ENCODE peak calls at places on chromosomes 11 and 22, in eight cellular contexts. F is left ventricle myocardium inferior, X is cardiac muscle cell, I is HepG2, C is hepatocyte, G is gastrocnemius medialis, A is tibial nerve, E is heart right ventricle. Z is an unnamed sample.

GRCh38 chr11:66904055-66904454 is 47.2 kb downstream of the LRFN4 start:
- DNase-seq in F (no peak), X (no peak), I (no peak), C (peak), G (no peak), A (no peak), E (no peak), Z (peak)

GRCh38 chr11:13114566-13115465 is 105.7 kb downstream of the RASSF10 start:
- DNase-seq in F (no peak), X (peak), I (peak), C (peak), G (no peak), A (no peak), E (no peak), Z (peak)

GRCh38 chr22:17109976-17110375 is 11.2 kb downstream of the TMEM121B start:
- DNase-seq in F (no peak), X (no peak), I (no peak), C (no peak), G (no peak), A (no peak), E (no peak), Z (no peak)

GRCh38 chr11:5197538-5197937 is 2.9 kb downstream of the OR51V1 start:
- DNase-seq in F (no peak), X (no peak), I (no peak), C (no peak), G (no peak), A (no peak), E (no peak), Z (peak)

GRCh38 chr11:113728814-113729213 is 22.7 kb upstream of the TMPRSS5 start:
- DNase-seq in F (no peak), X (no peak), I (no peak), C (no peak), G (no peak), A (no peak), E (no peak), Z (no peak)

GRCh38 chr22:38927033-38927789 is 30.2 kb upstream of the APOBEC3A start:
- DNase-seq in F (peak), X (peak), I (no peak), C (peak), G (peak), A (peak), E (peak), Z (peak)

GRCh38 chr22:43109511-43109910 is 1.0 kb upstream of the BIK start:
- DNase-seq in F (no peak), X (no peak), I (no peak), C (no peak), G (no peak), A (no peak), E (no peak), Z (no peak)

GRCh38 chr22:19723990-19724827 is 870 bp downstream of the GP1BB start:
- DNase-seq in F (no peak), X (peak), I (peak), C (peak), G (no peak), A (no peak), E (peak), Z (peak)

GRCh38 chr22:46894081-46894671 is 131.7 kb downstream of the TBC1D22A start:
- DNase-seq in F (no peak), X (no peak), I (no peak), C (no peak), G (no peak), A (no peak), E (no peak), Z (no peak)

DNA sequence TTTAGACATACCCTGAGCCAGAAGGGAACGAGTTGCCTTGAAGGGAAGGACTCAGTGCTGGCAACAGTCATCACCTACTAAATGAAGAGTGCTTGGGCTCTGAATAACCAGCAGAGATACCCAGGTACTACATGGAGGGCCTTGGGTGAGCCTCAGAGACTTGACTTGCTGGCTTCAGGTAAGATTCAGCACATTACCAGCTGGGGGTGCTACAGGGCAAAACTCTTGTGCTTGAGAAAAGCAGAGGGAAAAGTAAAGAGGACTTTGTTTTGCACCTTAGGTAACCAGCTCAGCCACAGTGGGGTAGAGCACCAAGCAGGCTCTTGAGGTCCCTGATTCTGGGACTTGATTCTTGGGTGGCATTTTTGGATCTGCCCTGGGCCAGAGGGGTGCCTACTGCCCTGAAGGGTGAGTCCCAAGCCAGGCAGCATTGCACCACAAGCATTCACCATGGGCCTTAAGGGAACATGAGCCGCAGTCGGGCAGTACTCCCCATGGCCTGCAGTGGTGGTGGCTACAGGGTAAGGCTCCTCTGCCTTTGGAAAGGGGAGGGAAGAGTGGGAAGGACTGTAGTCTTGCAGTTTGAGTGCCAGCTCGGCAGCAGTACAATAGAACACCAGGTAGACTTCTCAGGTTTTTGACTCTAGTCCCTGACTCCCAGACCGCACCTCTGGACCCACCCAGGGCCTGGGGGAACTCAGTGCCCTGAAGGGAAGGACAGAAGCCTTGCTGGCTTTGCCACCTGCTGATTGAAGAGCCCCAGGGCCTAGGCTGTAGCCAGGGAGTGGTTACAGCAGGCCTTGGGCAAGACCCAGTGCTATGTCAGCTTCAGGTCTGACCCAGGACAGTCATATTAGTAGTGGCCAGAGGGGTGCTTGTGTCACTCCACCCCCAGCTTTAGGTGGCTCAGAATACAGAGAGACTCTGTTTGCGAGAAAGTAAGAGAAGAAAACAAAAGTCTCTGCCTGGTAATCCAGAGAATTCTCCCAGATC is 22.7 kb upstream of the PLEKHA7 start:
- DNase-seq in F (no peak), X (peak), I (peak), C (peak), G (no peak), A (no peak), E (no peak), Z (peak)
- TF ChIP-seq CTCF in F (no peak), X (peak), I (peak), C (peak), G (no peak), A (no peak), E (no peak), Z (peak)

DNA sequence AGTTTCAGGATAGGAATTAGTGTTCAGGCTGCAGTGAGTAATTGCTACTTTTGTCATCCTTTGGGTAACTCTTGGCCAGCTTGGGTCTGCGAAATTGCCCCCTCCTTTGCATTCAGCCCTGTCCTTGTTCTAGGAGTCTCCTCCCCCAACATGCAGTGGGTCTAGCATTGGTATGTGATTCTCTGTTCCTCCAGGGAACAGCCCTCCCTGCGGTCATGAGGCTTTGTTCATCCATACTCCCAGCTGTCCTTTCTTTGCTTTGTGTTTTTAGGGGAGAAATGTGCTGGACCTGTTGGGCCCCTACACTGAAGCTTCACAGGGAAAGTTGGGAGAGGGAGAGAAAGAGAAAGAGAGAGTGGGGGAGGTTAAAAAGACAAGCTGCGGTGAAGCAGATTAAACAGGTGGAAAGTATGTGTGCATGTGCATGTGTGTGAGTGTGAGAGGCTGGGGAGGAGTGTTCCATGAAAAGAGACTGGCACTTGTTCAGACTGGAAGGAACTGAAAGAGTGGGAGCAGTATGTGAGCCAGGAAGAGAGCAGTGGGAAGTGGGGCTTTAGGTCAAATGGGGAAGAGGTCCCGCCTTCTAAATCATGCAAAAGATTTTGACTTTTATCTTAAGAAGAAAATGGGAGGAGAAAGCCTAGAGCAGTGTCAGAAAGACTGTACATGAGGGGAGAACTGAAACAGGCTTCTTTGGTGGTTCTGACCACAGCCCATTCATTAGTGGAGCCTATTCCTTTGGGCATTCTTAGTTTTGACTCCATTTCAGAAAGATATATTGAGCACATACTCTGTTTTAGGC is 17.9 kb upstream of the SESN3 start:
- DNase-seq in F (no peak), X (no peak), I (no peak), C (no peak), G (no peak), A (no peak), E (no peak), Z (no peak)
- H3K4me3 ChIP-seq in F (no peak), X (no peak), I (no peak), C (no peak), G (no peak), A (no peak), E (no peak), Z (no peak)

GRCh38 chr11:593347-593746 is 17.1 kb downstream of the PHRF1 start:
- DNase-seq in F (no peak), X (no peak), I (no peak), C (no peak), G (no peak), A (no peak), E (no peak), Z (no peak)
- TF ChIP-seq CTCF in F (no peak), X (no peak), I (no peak), C (no peak), G (no peak), A (no peak), E (no peak), Z (no peak)

GRCh38 chr11:111793863-111794262 is 27.7 kb upstream of the PPP2R1B start:
- DNase-seq in F (no peak), X (no peak), I (no peak), C (no peak), G (no peak), A (no peak), E (no peak), Z (peak)
- H3K4me3 ChIP-seq in F (no peak), X (no peak), I (no peak), C (no peak), G (no peak), A (no peak), E (no peak), Z (no peak)

GRCh38 chr22:48700566-48701295 is 1126.9 kb downstream of the BRD1 start:
- DNase-seq in F (no peak), X (no peak), I (peak), C (no peak), G (no peak), A (no peak), E (no peak), Z (no peak)
- TF ChIP-seq CTCF in F (no peak), X (no peak), I (peak), C (peak), G (no peak), A (no peak), E (no peak), Z (no peak)

GRCh38 chr11:128516467-128516778 is 70.9 kb downstream of the ETS1 start:
- DNase-seq in F (no peak), X (no peak), I (no peak), C (no peak), G (no peak), A (no peak), E (no peak), Z (no peak)

GRCh38 chr11:128515086-128515485 is 72.3 kb downstream of the ETS1 start:
- DNase-seq in F (no peak), X (no peak), I (no peak), C (no peak), G (no peak), A (no peak), E (no peak), Z (no peak)

GRCh38 chr11:128512478-128513127 is 74.8 kb downstream of the ETS1 start:
- DNase-seq in F (no peak), X (no peak), I (no peak), C (no peak), G (no peak), A (no peak), E (no peak), Z (no peak)

GRCh38 chr11:128515766-128516466 is 71.4 kb downstream of the ETS1 start:
- DNase-seq in F (no peak), X (no peak), I (no peak), C (no peak), G (no peak), A (no peak), E (no peak), Z (no peak)

DNA sequence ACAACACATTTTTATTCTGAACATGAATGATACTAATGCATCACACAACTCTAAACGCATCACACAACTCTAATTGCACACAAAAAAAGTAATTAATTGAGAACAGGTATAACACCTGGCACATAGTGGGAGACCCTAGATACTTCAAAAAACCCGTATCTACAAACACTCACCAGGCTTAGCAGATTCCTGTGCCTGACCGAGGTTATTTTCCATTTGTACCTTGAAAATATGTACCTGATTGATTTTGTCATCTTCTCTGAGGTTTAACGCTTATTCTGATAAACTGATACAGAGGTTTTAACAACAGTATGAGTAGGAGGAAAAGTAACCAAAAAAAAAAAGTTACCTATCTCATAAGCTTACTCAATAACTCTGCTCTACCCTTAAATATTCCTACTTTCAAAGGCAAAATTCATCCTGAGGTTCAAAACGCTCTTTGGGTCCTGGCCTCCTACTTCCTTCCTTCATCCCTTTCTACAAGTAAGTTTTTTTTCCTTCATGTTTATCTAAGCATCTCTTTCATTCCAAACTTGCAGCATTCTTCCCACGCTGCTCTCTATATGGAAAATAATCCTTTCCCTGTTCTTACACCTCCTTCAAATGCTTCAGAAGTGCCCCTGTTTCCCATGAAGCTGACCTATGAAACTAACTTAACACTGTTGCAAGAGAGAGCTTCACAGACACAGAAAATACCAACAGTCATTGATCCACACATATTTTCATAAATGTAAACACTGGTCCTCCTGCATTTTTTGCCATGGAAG is 73.3 kb downstream of the ETS1 start:
- DNase-seq in F (no peak), X (no peak), I (no peak), C (no peak), G (no peak), A (no peak), E (no peak), Z (no peak)
- H3K4me3 ChIP-seq in F (peak), X (no peak), I (no peak), C (no peak), G (no peak), A (no peak), E (no peak), Z (no peak)

GRCh38 chr11:61854206-61854875 is 26.2 kb downstream of the FADS2 start:
- DNase-seq in F (no peak), X (no peak), I (no peak), C (no peak), G (no peak), A (no peak), E (no peak), Z (no peak)

GRCh38 chr11:61851900-61852295 is 23.8 kb downstream of the FADS2 start:
- DNase-seq in F (no peak), X (no peak), I (no peak), C (no peak), G (no peak), A (no peak), E (no peak), Z (no peak)

GRCh38 chr11:61855939-61856730 is 28.0 kb downstream of the FADS2 start:
- DNase-seq in F (no peak), X (no peak), I (no peak), C (no peak), G (no peak), A (no peak), E (no peak), Z (no peak)

GRCh38 chr11:61853698-61854169 is 25.6 kb downstream of the FADS2 start:
- DNase-seq in F (no peak), X (no peak), I (no peak), C (no peak), G (no peak), A (no peak), E (peak), Z (no peak)

DNA sequence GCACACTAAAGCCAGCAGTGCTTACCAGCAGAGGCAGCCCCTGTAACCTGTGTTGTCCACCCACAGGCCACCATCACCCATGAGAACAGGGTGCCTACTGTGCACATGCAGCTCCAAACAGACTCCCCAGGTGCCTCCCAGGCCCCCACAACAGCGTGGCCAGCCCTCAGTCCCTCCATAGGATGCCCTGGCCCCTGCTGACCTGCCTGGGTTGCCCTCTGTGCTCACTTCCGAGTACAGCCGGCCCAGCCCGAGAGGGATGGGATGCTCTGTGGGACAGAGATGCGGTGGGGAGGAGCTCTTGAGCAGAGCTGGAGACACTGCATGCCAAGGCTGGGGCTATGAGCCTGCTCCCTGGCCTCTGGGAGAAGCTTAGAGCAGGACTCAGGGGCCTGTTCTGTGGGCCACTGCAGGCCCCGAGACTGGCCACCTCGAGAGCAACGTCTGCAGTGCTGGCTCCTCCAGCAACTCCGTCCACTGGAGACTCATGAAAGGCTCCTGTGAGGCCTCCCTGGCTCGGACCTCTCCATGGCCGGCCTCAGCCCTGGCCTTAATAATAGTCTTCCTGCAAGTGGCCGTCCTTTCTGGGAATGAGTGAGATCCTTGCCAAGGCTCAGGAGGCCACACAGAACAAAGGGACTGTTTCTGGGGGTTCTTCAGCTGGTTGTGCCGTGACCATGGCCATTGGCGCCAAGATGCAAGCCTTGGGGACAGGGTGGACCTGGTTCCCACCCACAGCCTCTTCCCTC is 27.0 kb downstream of the FADS2 start:
- DNase-seq in F (no peak), X (no peak), I (no peak), C (no peak), G (no peak), A (no peak), E (no peak), Z (no peak)
- TF ChIP-seq CTCF in F (no peak), X (no peak), I (no peak), C (no peak), G (no peak), A (no peak), E (no peak), Z (no peak)

GRCh38 chr11:73750238-73750637 is 10.6 kb downstream of the RAB6A start:
- DNase-seq in F (no peak), X (no peak), I (peak), C (no peak), G (no peak), A (no peak), E (no peak), Z (no peak)
- H3K4me3 ChIP-seq in F (no peak), X (no peak), I (no peak), C (no peak), G (no peak), A (no peak), E (no peak), Z (no peak)

GRCh38 chr22:50318698-50319411 is 8.0 kb downstream of the DENND6B start:
- DNase-seq in F (no peak), X (no peak), I (no peak), C (peak), G (no peak), A (no peak), E (no peak), Z (no peak)
- TF ChIP-seq CTCF in F (no peak), X (no peak), I (no peak), C (no peak), G (no peak), A (no peak), E (no peak), Z (no peak)

GRCh38 chr11:30321321-30321720 is 1.6 kb upstream of the ARL14EP start:
- DNase-seq in F (no peak), X (no peak), I (no peak), C (no peak), G (no peak), A (no peak), E (no peak), Z (no peak)

GRCh38 chr11:30326114-30326783 is 3.3 kb downstream of the ARL14EP start:
- DNase-seq in F (no peak), X (no peak), I (no peak), C (no peak), G (no peak), A (no peak), E (no peak), Z (peak)

GRCh38 chr11:30322826-30323710 is at the start of gene ARL14EP:
- DNase-seq in F (peak), X (peak), I (peak), C (peak), G (peak), A (peak), E (peak), Z (peak)

GRCh38 chr11:30326911-30327310 is 4.0 kb downstream of the ARL14EP start:
- DNase-seq in F (no peak), X (no peak), I (no peak), C (no peak), G (no peak), A (no peak), E (no peak), Z (no peak)

GRCh38 chr11:30322162-30322561 is 742 bp upstream of the ARL14EP start:
- DNase-seq in F (no peak), X (no peak), I (no peak), C (no peak), G (no peak), A (no peak), E (no peak), Z (no peak)
- H3K4me3 ChIP-seq in F (peak), X (peak), I (peak), C (peak), G (peak), A (no peak), E (peak), Z (peak)

Z was measured in epithelial cell of esophagus.